ENCODE peak calls at places on chromosomes 2 and 18, in nine cellular contexts. W, K, X, I, Q, M, T, F and C are unnamed samples.

GRCh38 chr2:109415460-109416004 is 198.2 kb downstream of the SEPTIN10 start:
- DNase-seq in W (no peak), K (no peak), X (peak; percentile 79), I (no peak), Q (no peak), M (no peak), T (no peak), F (no peak), C (no peak)

GRCh38 chr2:165634855-165635254 is 159.2 kb downstream of the GALNT3 start:
- DNase-seq in W (no peak), K (no peak), X (peak; percentile 80), I (peak; percentile 60), Q (no peak), M (peak; percentile 40), T (no peak), F (peak; percentile 25), C (no peak)

GRCh38 chr2:133286326-133286922 is 281.8 kb downstream of the NCKAP5 start:
- DNase-seq in W (no peak), K (no peak), X (no peak), I (no peak), Q (no peak), M (no peak), T (no peak), F (no peak), C (no peak)

GRCh38 chr18:49662506-49662905 is 100.6 kb downstream of the LIPG start:
- DNase-seq in W (no peak), K (no peak), X (no peak), I (no peak), Q (no peak), M (no peak), T (no peak), F (no peak), C (no peak)

GRCh38 chr2:101030866-101031554 is 28.9 kb downstream of the RPL31 start:
- DNase-seq in W (no peak), K (no peak), X (no peak), I (no peak), Q (no peak), M (no peak), T (no peak), F (no peak), C (no peak)

GRCh38 chr2:190718652-190719526 is 70.0 kb downstream of the NAB1 start:
- DNase-seq in W (peak; percentile 55), K (peak; percentile 66), X (no peak), I (peak; percentile 72), Q (peak; percentile 62), M (peak; percentile 19), T (peak; percentile 7), F (peak; percentile 29), C (no peak)

GRCh38 chr2:26629751-26630150 is 11.4 kb downstream of the CIB4 start:
- DNase-seq in W (no peak), K (no peak), X (no peak), I (no peak), Q (no peak), M (no peak), T (no peak), F (no peak), C (no peak)

GRCh38 chr18:63823516-63824219 is 48.5 kb downstream of the SERPINB7 start:
- DNase-seq in W (no peak), K (peak; percentile 23), X (peak; percentile 59), I (peak; percentile 63), Q (no peak), M (peak; percentile 32), T (no peak), F (no peak), C (no peak)

GRCh38 chr18:7000484-7001096 is 117.0 kb downstream of the LAMA1 start:
- DNase-seq in W (no peak), K (no peak), X (no peak), I (peak; percentile 57), Q (no peak), M (no peak), T (no peak), F (no peak), C (no peak)

GRCh38 chr18:49645836-49646235 is 84.0 kb downstream of the LIPG start:
- DNase-seq in W (no peak), K (no peak), X (peak; percentile 63), I (peak; percentile 78), Q (no peak), M (peak; percentile 71), T (peak; percentile 27), F (no peak), C (no peak)

DNA sequence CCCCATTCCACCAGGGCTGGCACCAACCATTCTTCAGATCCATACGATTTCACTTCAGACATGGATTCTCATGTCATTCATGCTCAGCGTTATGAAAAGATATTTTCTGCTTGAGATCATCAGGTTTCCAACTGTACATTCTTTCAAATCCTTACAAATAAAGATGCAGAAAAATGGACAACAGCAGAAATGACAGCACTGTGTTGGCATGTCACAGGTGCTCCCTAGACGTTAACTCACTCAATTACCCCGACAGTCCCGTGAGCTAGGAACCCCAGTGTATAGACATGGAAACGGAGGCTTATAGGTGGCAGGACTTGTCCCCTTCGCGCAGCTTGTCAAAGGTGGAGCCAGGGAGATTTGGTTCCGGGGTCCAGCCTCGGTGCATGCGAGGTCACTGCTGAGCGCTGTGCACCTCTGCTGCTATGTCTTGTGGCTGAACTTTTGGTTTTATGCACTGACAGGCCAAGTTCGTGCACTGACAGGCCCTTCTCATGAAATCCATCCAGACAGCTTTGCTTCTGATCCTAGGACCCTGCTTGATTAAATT is 17.7 kb downstream of the FHL2 start:
- DNase-seq in W (no peak), K (no peak), X (no peak), I (no peak), Q (no peak), M (no peak), T (no peak), F (no peak), C (no peak)
- H3K27ac ChIP-seq in W (no peak overlapping the region), K (no peak overlapping the region), X (no peak overlapping the region), I (peak overlapping the region; percentile 80), Q (peak overlapping the region; percentile 35), M (peak overlapping the region; percentile 85), T (peak overlapping the region; percentile 76), F (no peak overlapping the region), C (no peak overlapping the region)

GRCh38 chr18:55353391-55353790 is 234.6 kb downstream of the TCF4 start:
- DNase-seq in W (no peak), K (no peak), X (no peak), I (no peak), Q (no peak), M (no peak), T (no peak), F (no peak), C (no peak)

GRCh38 chr18:55351980-55352714 is 235.8 kb downstream of the TCF4 start:
- DNase-seq in W (no peak), K (no peak), X (no peak), I (peak; percentile 10), Q (no peak), M (no peak), T (no peak), F (no peak), C (no peak)

GRCh38 chr18:55353806-55354205 is 234.2 kb downstream of the TCF4 start:
- DNase-seq in W (no peak), K (no peak), X (no peak), I (no peak), Q (no peak), M (no peak), T (no peak), F (no peak), C (no peak)

GRCh38 chr18:55349685-55350084 is 238.3 kb downstream of the TCF4 start:
- DNase-seq in W (no peak), K (no peak), X (no peak), I (no peak), Q (no peak), M (no peak), T (no peak), F (no peak), C (no peak)

DNA sequence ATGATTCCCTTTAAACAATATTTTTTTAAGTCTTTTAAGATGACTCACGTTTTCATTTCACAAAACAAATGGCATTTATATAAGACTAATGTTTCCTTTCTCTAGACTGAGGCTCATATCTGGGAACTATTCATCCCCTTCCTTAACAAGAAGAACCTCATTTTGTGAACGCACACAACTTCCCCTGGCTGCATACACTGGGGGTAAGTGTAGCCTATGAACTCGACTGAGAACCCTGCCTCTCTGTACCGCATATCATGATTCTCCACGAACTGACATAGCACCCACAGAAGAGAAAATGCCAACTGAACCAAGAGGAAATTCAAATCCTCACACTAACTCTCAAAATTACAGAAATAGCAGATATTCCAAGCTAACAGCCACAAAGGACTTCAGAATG is 236.8 kb downstream of the TCF4 start:
- DNase-seq in W (no peak), K (no peak), X (no peak), I (no peak), Q (no peak), M (no peak), T (no peak), F (no peak), C (no peak)
- TF ChIP-seq CTCF in W (no peak), K (no peak), X (no peak), I (no peak), Q (no peak), M (no peak), T (no peak), F (no peak), C (no peak)

DNA sequence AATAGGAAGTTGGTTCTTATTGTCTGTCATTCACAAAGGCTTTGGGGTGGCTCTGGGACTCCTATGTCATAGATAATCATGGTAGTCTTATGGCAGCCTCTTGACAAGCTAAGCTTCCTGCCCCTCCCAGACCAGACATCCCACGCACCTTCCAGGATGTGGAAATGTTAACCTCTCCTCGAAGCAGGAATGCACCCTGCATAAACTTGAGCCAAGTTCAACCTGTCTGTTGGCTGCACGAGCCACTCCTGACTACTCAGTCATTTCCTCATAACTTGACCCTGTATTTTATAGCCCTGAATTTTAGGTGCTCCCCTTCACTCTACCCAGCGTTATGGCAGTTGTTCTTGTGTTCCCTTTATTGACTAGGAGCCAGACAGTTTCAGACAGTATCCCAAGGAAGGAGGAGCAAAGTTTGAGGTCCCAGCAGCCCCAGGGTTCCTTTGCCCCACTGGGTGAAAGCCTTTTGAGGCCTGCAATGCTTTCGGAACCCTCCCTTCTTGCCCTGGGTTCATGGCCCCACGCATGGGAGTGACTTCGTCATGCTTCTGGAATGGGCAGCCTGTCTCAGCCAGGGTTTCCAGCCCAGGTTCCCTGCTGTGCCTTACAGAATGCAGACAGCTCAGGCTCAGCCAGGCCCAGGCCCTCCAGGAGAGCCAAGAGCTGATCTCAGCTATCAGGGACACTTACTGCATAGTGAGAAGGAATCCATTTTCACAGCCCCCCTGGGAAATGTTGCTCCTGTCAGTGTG is 15.6 kb upstream of the INO80C start:
- DNase-seq in W (peak; percentile 29), K (peak; percentile 54), X (peak; percentile 87), I (peak; percentile 88), Q (no peak), M (peak; percentile 32), T (no peak), F (no peak), C (no peak)
- H3K27ac ChIP-seq in W (peak overlapping the region; percentile 91), K (peak overlapping the region; percentile 51), X (peak overlapping the region; percentile 14), I (peak overlapping the region; percentile 80), Q (peak overlapping the region; percentile 33), M (peak overlapping the region; percentile 56), T (peak overlapping the region; percentile 54), F (no peak overlapping the region), C (no peak overlapping the region)

DNA sequence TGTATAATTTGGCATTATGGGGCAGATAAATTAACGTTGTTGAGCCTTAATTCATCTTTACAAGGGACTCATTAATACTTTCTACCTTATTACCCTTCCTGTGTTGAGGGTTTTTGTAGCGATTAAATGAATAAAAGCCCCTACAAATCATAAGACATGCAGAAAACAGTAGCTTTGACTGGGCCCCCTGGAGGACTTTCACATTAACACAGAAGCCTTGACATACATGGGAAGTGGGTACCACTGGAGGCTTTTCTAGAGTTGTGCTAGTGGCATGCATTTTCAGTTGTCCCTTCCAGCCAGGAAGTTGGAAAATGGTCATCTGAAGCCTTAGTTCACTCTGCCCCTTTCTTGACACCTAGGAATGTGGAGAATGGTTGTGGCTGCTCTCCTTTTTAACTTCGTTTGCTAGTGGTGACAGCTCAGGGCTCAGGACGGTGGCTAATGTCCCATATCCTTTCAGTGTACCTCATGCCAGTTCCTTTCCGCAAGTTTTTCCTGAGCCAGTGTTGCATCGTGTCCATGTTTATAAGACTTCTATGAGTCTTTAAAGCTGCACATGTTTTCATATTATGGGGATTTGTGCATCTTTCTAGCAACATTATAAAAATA is 30.3 kb downstream of the MTA3 start:
- DNase-seq in W (no peak), K (no peak), X (peak; percentile 47), I (no peak), Q (no peak), M (no peak), T (no peak), F (no peak), C (no peak)
- TF ChIP-seq CTCF in W (no peak), K (no peak), X (peak; percentile 62), I (no peak), Q (no peak), M (no peak), T (no peak), F (no peak), C (no peak)